ENCODE peak calls at places on chromosomes 13 and 19, in four cellular contexts. V is SJSA1; M is DMS79; H is stimulated activated CD8-positive, alpha-beta memory T cell treated with anti-CD3 and anti-CD28 coated beads, Interleukin-4, amount 100 ng/mL, for 1 hour. A is an unnamed sample.

GRCh38 chr19:38093587-38093986 is 130.4 kb downstream of the DPF1 start:
- DNase-seq in V (no peak), M (peak; percentile 34), H (no peak), A (no peak)

GRCh38 chr13:111667757-111668156 is 347.3 kb downstream of the TEX29 start:
- DNase-seq in V (no peak), M (no peak), H (no peak), A (no peak)

GRCh38 chr19:42289556-42290041 is 12.3 kb upstream of the PRR19 start:
- DNase-seq in V (no peak), M (no peak), H (no peak), A (no peak)

GRCh38 chr13:72960114-72960513 is 98.7 kb upstream of the KLF5 start:
- DNase-seq in V (no peak), M (peak; percentile 27), H (no peak), A (no peak)

GRCh38 chr19:58091251-58091995 is 6.6 kb downstream of the ZSCAN18 start:
- DNase-seq in V (no peak), M (no peak), H (no peak), A (no peak)

GRCh38 chr13:109840201-109840892 is 54.0 kb upstream of the IRS2 start:
- DNase-seq in V (peak; percentile 89), M (no peak), H (no peak), A (no peak)

GRCh38 chr19:15893498-15893897 is 4.4 kb downstream of the CYP4F2 start:
- DNase-seq in V (no peak), M (no peak), H (no peak), A (no peak)

GRCh38 chr19:48613024-48613851 is 1.6 kb downstream of the FAM83E start:
- DNase-seq in V (no peak), M (no peak), H (no peak), A (no peak)

GRCh38 chr19:48006762-48007161 is 12.3 kb downstream of the ELSPBP1 start:
- DNase-seq in V (no peak), M (no peak), H (no peak), A (no peak)

GRCh38 chr19:40214936-40215335 is 3.2 kb downstream of the TTC9B start:
- DNase-seq in V (no peak), M (no peak), H (no peak), A (no peak)

GRCh38 chr13:99803141-99803540 is 168.4 kb downstream of the ZIC5 start:
- DNase-seq in V (no peak), M (no peak), H (no peak), A (no peak)